ENCODE peak calls at places on chromosome 12, in nine cellular contexts. N is kidney epithelial cell; V is AG10803; Y is fibroblast of lung; D is BJ; I is activated naive CD8-positive, alpha-beta T cell treated with anti-CD3 and anti-CD28 coated beads for 36 hours; P is A549; K is posterior cingulate gyrus; T is SW 1271. M is an unnamed sample.

GRCh38 chr12:132804426-132804861 is 24.2 kb downstream of the GOLGA3 start:
- DNase-seq in N (no peak), V (no peak), Y (no peak), D (no peak), I (no peak), P (peak; percentile 29), K (no peak), T (no peak), M (no peak)

GRCh38 chr12:105659355-105660075 is 329.0 kb downstream of the C12orf75 start:
- DNase-seq in N (peak; percentile 14), V (no peak), Y (peak; percentile 75), D (no peak), I (no peak), P (no peak), K (no peak), T (no peak), M (no peak)

GRCh38 chr12:32139064-32139421 is 32.4 kb downstream of the BICD1 start:
- DNase-seq in N (no peak), V (peak; percentile 59), Y (peak; percentile 66), D (no peak), I (peak; percentile 53), P (no peak), K (no peak), T (no peak), M (peak; percentile 44)

GRCh38 chr12:108911915-108912314 is 32.0 kb downstream of the DAO start:
- DNase-seq in N (no peak), V (no peak), Y (no peak), D (no peak), I (no peak), P (no peak), K (no peak), T (no peak), M (no peak)

GRCh38 chr12:14554281-14555008 is 13.2 kb downstream of the PLBD1 start:
- DNase-seq in N (peak; percentile 39), V (peak; percentile 1), Y (no peak), D (no peak), I (no peak), P (peak; percentile 42), K (peak; percentile 34), T (peak; percentile 24), M (no peak)

GRCh38 chr12:107884769-107885694 is 110.5 kb downstream of the ASCL4 start:
- DNase-seq in N (no peak), V (peak; percentile 51), Y (peak; percentile 32), D (no peak), I (peak; percentile 36), P (peak; percentile 61), K (peak; percentile 42), T (peak; percentile 64), M (peak; percentile 51)

GRCh38 chr12:130818381-130819247 is 20.4 kb downstream of the STX2 start:
- DNase-seq in N (no peak), V (no peak), Y (peak; percentile 7), D (no peak), I (peak; percentile 84), P (peak; percentile 49), K (peak; percentile 70), T (no peak), M (peak; percentile 87)

GRCh38 chr12:112179936-112180335 is 54.6 kb downstream of the TRAFD1 start:
- DNase-seq in N (no peak), V (no peak), Y (no peak), D (no peak), I (no peak), P (no peak), K (no peak), T (no peak), M (no peak)

GRCh38 chr12:123270380-123271181 is 1.1 kb downstream of the CDK2AP1 start:
- DNase-seq in N (no peak), V (peak; percentile 58), Y (peak; percentile 47), D (no peak), I (peak; percentile 40), P (no peak), K (no peak), T (no peak), M (peak; percentile 50)

GRCh38 chr12:123384318-123384993 is 524 bp downstream of the KMT5A start:
- DNase-seq in N (no peak), V (no peak), Y (no peak), D (no peak), I (peak; percentile 36), P (peak; percentile 42), K (no peak), T (peak; percentile 61), M (peak; percentile 37)

GRCh38 chr12:58750484-58750883 is 169.8 kb downstream of the LRIG3 start:
- DNase-seq in N (peak; percentile 39), V (peak; percentile 98), Y (peak; percentile 96), D (peak; percentile 88), I (no peak), P (peak; percentile 67), K (no peak), T (no peak), M (no peak)

GRCh38 chr12:123519151-123520001 is 14.1 kb downstream of the RILPL1 start:
- DNase-seq in N (peak; percentile 71), V (peak; percentile 79), Y (peak; percentile 85), D (peak; percentile 52), I (peak; percentile 12), P (peak; percentile 64), K (peak; percentile 44), T (no peak), M (peak; percentile 25)

GRCh38 chr12:51391047-51391837 is at the start of gene GALNT6:
- DNase-seq in N (no peak), V (no peak), Y (no peak), D (no peak), I (peak; percentile 78), P (no peak), K (no peak), T (peak; percentile 37), M (peak; percentile 80)

GRCh38 chr12:54661048-54661447 is 12.9 kb upstream of the DCD start:
- DNase-seq in N (no peak), V (no peak), Y (no peak), D (no peak), I (no peak), P (no peak), K (no peak), T (no peak), M (no peak)

M was measured in stimulated activated naive CD8-positive, alpha-beta T cell treated with anti-CD3 and anti-CD28 coated beads, Interleukin-15, Interleukin-2, amounts not matched to agents 100 U/mL and 50 U/mL, for 24 hours.